ENCODE peak calls at places on chromosomes 7 and 10, in four cellular contexts. E, K, B and G are unnamed samples.

GRCh38 chr7:115116773-115117715 is 195.2 kb downstream of the MDFIC start:
- DNase-seq in K (no peak), B (peak; percentile 22), E (no peak), G (peak; percentile 29)

GRCh38 chr10:5416981-5417380 is 4.6 kb downstream of the NET1 start:
- DNase-seq in E (no peak), K (no peak), B (no peak), G (no peak)

GRCh38 chr7:114931656-114932011 is 9.7 kb downstream of the MDFIC start:
- DNase-seq in B (no peak), K (no peak), E (no peak), G (no peak)

GRCh38 chr10:45239642-45240041 is 75.8 kb downstream of the OR13A1 start:
- DNase-seq in B (no peak), E (no peak), K (no peak), G (no peak)

GRCh38 chr10:60420991-60421894 is 31.6 kb upstream of the ANK3 start:
- DNase-seq in K (no peak), E (no peak), B (no peak), G (no peak)

GRCh38 chr10:4662576-4663161 is 163.3 kb upstream of the AKR1E2 start:
- DNase-seq in E (no peak), B (no peak), K (no peak), G (peak; percentile 80)

GRCh38 chr7:151038951-151039849 is 9.1 kb upstream of the ASIC3 start:
- DNase-seq in K (peak; percentile 99), B (peak; percentile 67), E (no peak), G (peak; percentile 79)

GRCh38 chr7:157415486-157415885 is 78.7 kb downstream of the DNAJB6 start:
- DNase-seq in E (no peak), K (no peak), B (no peak), G (no peak)

DNA sequence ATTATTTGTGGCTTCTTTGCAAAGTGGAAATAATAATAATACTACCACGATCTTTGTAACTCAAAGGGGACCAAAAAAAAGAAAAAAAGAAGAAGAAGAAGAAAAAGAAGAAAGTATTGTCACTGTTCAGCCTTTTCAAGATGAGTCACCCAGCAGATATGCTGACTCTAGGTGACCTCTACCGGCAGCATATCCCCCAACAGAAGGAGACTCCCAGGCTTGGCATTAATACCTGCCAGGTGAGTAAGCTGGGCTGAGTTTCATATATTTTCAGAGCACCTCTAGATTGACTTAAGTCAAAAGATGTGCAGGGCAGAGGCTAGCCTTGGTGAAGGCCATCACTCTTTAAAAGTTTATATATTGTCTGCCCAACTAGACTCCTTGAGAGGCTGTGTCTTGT is 30.4 kb upstream of the GPR26 start:
- DNase-seq in B (no peak), K (no peak), E (no peak), G (no peak)
- TF ChIP-seq MYC in B (no peak), K (no peak), E (no peak), G (no peak)

GRCh38 chr7:45084901-45085618 is 3.7 kb downstream of the NACAD start:
- DNase-seq in B (no peak), E (no peak), K (no peak), G (no peak)
- TF ChIP-seq BHLHE40 in B (no peak), E (no peak), K (no peak), G (no peak)

GRCh38 chr10:128069351-128070051 is 56.7 kb downstream of the MKI67 start:
- DNase-seq in E (no peak), B (peak; percentile 42), K (peak; percentile 69), G (peak; percentile 70)
- TF ChIP-seq MYC in E (no peak), B (no peak), K (no peak), G (no peak)

GRCh38 chr7:134028853-134029252 is 98.3 kb upstream of the LRGUK start:
- DNase-seq in B (no peak), K (no peak), E (no peak), G (no peak)

GRCh38 chr7:134034652-134035051 is 92.5 kb upstream of the LRGUK start:
- DNase-seq in B (peak; percentile 67), K (no peak), E (no peak), G (peak; percentile 75)

GRCh38 chr7:134030460-134030865 is 96.7 kb upstream of the LRGUK start:
- DNase-seq in B (peak; percentile 80), K (no peak), E (no peak), G (no peak)

GRCh38 chr7:134029743-134030142 is 97.4 kb upstream of the LRGUK start:
- DNase-seq in E (no peak), K (no peak), B (no peak), G (no peak)

GRCh38 chr7:134031835-134032617 is 95.1 kb upstream of the LRGUK start:
- DNase-seq in B (no peak), K (no peak), E (no peak), G (no peak)
- TF ChIP-seq BHLHE40 in B (no peak), K (no peak), E (no peak), G (no peak)

GRCh38 chr10:86411281-86411841 is 44.8 kb upstream of the GRID1 start:
- DNase-seq in E (peak; percentile 74), B (peak; percentile 58), K (no peak), G (peak; percentile 48)
- TF ChIP-seq MYC in E (no peak), B (no peak), K (no peak), G (no peak)

GRCh38 chr10:74011016-74011415 is 13.1 kb downstream of the VCL start:
- DNase-seq in B (no peak), K (no peak), E (no peak), G (no peak)

GRCh38 chr10:74013004-74013403 is 15.1 kb downstream of the VCL start:
- DNase-seq in K (no peak), E (no peak), B (no peak), G (no peak)

GRCh38 chr10:74012480-74012879 is 14.6 kb downstream of the VCL start:
- DNase-seq in E (no peak), B (no peak), K (no peak), G (no peak)

GRCh38 chr10:74008212-74008731 is 10.4 kb downstream of the VCL start:
- DNase-seq in B (no peak), E (no peak), K (no peak), G (no peak)

DNA sequence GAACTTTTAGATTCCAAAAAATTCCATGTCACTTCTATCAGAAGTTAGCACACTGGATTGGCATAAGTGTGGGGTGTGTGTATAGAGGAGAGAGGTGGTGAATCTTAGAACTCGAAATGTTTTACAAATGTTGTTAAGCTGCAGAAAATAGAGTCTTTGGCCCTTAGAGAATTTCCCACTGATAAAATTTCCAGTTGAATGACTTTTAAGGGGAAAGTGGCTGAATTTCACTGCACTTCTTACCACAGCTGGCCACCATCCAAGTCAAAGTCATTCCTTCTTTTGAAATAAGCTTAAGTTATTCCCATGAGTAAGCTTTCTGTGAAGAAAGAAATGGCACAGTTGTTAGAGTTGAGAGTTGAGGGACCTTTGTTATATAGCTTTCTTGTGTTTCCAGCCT is 13.8 kb downstream of the VCL start:
- DNase-seq in E (no peak), B (no peak), K (no peak), G (peak; percentile 46)
- TF ChIP-seq BHLHE40 in E (no peak), B (no peak), K (no peak), G (no peak)

GRCh38 chr10:188546-188945 is 53.3 kb downstream of the ZMYND11 start:
- DNase-seq in E (no peak), B (no peak), K (no peak), G (no peak)

GRCh38 chr10:190216-190615 is 55.0 kb downstream of the ZMYND11 start:
- DNase-seq in B (no peak), K (no peak), E (no peak), G (no peak)

GRCh38 chr10:194281-194680 is 59.0 kb downstream of the ZMYND11 start:
- DNase-seq in E (no peak), B (no peak), K (no peak), G (no peak)

GRCh38 chr10:186911-187310 is 51.7 kb downstream of the ZMYND11 start:
- DNase-seq in K (no peak), E (no peak), B (no peak), G (no peak)

DNA sequence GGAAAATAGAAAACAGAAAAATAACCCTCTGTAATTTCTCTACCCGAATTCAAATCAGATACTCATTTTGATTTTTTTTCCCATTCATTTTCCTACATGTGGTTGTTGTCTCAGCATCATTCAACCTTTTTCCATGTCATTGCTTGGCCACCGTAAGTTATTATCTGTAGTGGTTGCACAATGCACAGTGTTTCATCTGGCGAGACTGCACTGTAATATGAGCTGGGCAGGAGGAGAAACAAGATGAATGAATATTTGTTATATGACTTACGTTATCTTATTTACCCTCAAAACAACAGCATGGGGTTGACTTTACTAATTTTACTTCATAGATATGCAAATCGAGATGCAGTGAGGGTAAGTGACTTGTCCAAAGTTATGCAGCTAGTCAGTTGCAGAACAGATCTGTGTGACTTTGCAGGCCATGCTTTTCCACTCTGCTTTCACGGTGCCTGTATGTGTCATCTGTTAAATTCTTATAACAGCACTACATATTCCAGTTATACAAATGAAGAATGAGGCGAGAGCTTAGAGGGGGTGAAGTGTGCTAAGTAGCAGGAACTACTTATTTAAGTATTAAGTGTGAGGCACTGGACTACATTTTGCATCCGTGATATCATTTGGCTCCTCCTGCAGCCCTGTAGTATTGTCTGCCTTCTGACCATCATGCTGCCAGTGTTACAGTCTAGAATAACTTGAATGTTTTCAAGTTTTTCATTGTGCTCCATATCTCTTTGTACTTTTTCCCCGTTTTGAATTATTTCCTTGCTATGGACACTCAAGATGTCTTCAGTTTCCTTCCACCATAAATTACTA is 56.7 kb downstream of the ZMYND11 start:
- DNase-seq in B (peak; percentile 19), E (no peak), K (no peak), G (no peak)
- TF ChIP-seq MYC in B (no peak), E (no peak), K (no peak), G (no peak)